ENCODE peak calls at places on chromosomes 3 and 15, in four cellular contexts. One of them, this sample, is unnamed. For H3K4me1, the result is how much of the 10 kb centered on the place peaks cover.

GRCh38 chr3:67655364-67656121 is 1.1 kb upstream of the SUCLG2 start:
- DNase-seq in GM12878: peak
- DNase-seq in H1: no peak
- DNase-seq in K562: no peak
- DNase-seq in this sample: no peak

GRCh38 chr15:36449084-36449661 is 130.3 kb upstream of the CDIN1 start:
- DNase-seq in GM12878: no peak
- DNase-seq in H1: no peak
- DNase-seq in K562: peak
- DNase-seq in this sample: peak

GRCh38 chr15:69604050-69604378 is 151.4 kb downstream of the RPLP1 start:
- DNase-seq in GM12878: no peak
- DNase-seq in H1: no peak
- DNase-seq in K562: no peak
- DNase-seq in this sample: peak

GRCh38 chr15:96894669-96895068 is 564.2 kb downstream of the NR2F2 start:
- DNase-seq in GM12878: no peak
- DNase-seq in H1: no peak
- DNase-seq in K562: no peak
- DNase-seq in this sample: no peak

GRCh38 chr15:100842756-100843730 is 36.6 kb upstream of the ALDH1A3 start:
- DNase-seq in GM12878: no peak
- DNase-seq in H1: no peak
- DNase-seq in K562: no peak
- DNase-seq in this sample: no peak

GRCh38 chr3:155785662-155786295 is 20.3 kb downstream of the C3orf33 start:
- DNase-seq in GM12878: no peak
- DNase-seq in H1: no peak
- DNase-seq in K562: no peak
- DNase-seq in this sample: no peak

GRCh38 chr15:63234479-63234878 is 42.9 kb upstream of the APH1B start:
- DNase-seq in GM12878: no peak
- DNase-seq in H1: no peak
- DNase-seq in K562: no peak
- DNase-seq in this sample: peak

GRCh38 chr3:195889843-195890407 is 18.4 kb downstream of the TNK2 start:
- DNase-seq in GM12878: no peak
- DNase-seq in H1: no peak
- DNase-seq in K562: no peak
- DNase-seq in this sample: peak

GRCh38 chr15:40454904-40455391 is 14.2 kb downstream of the BAHD1 start:
- DNase-seq in GM12878: no peak
- DNase-seq in H1: no peak
- DNase-seq in K562: no peak
- DNase-seq in this sample: no peak

GRCh38 chr3:100516843-100517242 is 24.4 kb downstream of the TMEM45A start:
- DNase-seq in GM12878: no peak
- DNase-seq in H1: no peak
- DNase-seq in K562: no peak
- DNase-seq in this sample: no peak

GRCh38 chr3:101849714-101850326 is 506 bp downstream of the NFKBIZ start:
- DNase-seq in GM12878: no peak
- DNase-seq in H1: no peak
- DNase-seq in K562: peak
- DNase-seq in this sample: peak

GRCh38 chr3:44065741-44066140 is 175.9 kb upstream of the TOPAZ1 start:
- DNase-seq in GM12878: no peak
- DNase-seq in H1: no peak
- DNase-seq in K562: no peak
- DNase-seq in this sample: peak

GRCh38 chr3:18046131-18046530 is 303.7 kb upstream of the TBC1D5 start:
- DNase-seq in GM12878: no peak
- DNase-seq in H1: no peak
- DNase-seq in K562: no peak
- DNase-seq in this sample: no peak

GRCh38 chr3:4751057-4752051 is 227.9 kb upstream of the BHLHE40 start:
- DNase-seq in GM12878: no peak
- DNase-seq in H1: no peak
- DNase-seq in K562: no peak
- DNase-seq in this sample: no peak

GRCh38 chr3:81910244-81910852 is 148.9 kb upstream of the GBE1 start:
- DNase-seq in GM12878: peak
- DNase-seq in H1: no peak
- DNase-seq in K562: peak
- DNase-seq in this sample: peak

GRCh38 chr15:89566141-89566540 is 9.1 kb upstream of the TICRR start:
- DNase-seq in GM12878: no peak
- DNase-seq in H1: no peak
- DNase-seq in K562: no peak
- DNase-seq in this sample: peak

GRCh38 chr3:179801831-179802230 is 149.0 kb downstream of the USP13 start:
- DNase-seq in GM12878: no peak
- DNase-seq in H1: no peak
- DNase-seq in K562: no peak
- DNase-seq in this sample: no peak

GRCh38 chr3:168341192-168341816 is 245.6 kb upstream of the GOLIM4 start:
- DNase-seq in GM12878: no peak
- DNase-seq in H1: no peak
- DNase-seq in K562: no peak
- DNase-seq in this sample: no peak

GRCh38 chr3:98770261-98771039 is 7.3 kb downstream of the ST3GAL6 start:
- DNase-seq in GM12878: peak
- DNase-seq in H1: no peak
- DNase-seq in K562: no peak
- DNase-seq in this sample: no peak

GRCh38 chr3:109994853-109995252 is 657.5 kb upstream of the DPPA4 start:
- DNase-seq in GM12878: no peak
- DNase-seq in H1: no peak
- DNase-seq in K562: no peak
- DNase-seq in this sample: no peak

GRCh38 chr3:157204431-157204830 is 44.5 kb upstream of the CCNL1 start:
- DNase-seq in GM12878: no peak
- DNase-seq in H1: no peak
- DNase-seq in K562: no peak
- DNase-seq in this sample: peak

GRCh38 chr3:39189648-39190269 is 2.6 kb downstream of the XIRP1 start:
- DNase-seq in GM12878: peak
- DNase-seq in H1: no peak
- DNase-seq in K562: peak
- DNase-seq in this sample: peak

GRCh38 chr3:37243811-37244748 is 69.7 kb upstream of the LRRFIP2 start:
- DNase-seq in GM12878: no peak
- DNase-seq in H1: no peak
- DNase-seq in K562: peak
- DNase-seq in this sample: peak

GRCh38 chr15:56428821-56429458 is 36.0 kb downstream of the MNS1 start:
- DNase-seq in GM12878: peak
- DNase-seq in H1: no peak
- DNase-seq in K562: peak
- DNase-seq in this sample: peak
- TF ChIP-seq CREB1 in GM12878: no peak
- TF ChIP-seq CREB1 in H1: no peak
- TF ChIP-seq CREB1 in K562: no peak
- TF ChIP-seq CREB1 in this sample: no peak

GRCh38 chr15:48063411-48063985 is 57.3 kb upstream of the SLC24A5 start:
- DNase-seq in GM12878: no peak
- DNase-seq in H1: no peak
- DNase-seq in K562: no peak
- DNase-seq in this sample: peak

GRCh38 chr15:48060396-48060795 is 60.4 kb upstream of the SLC24A5 start:
- DNase-seq in GM12878: no peak
- DNase-seq in H1: no peak
- DNase-seq in K562: no peak
- DNase-seq in this sample: no peak

GRCh38 chr15:48061588-48061987 is 59.2 kb upstream of the SLC24A5 start:
- DNase-seq in GM12878: no peak
- DNase-seq in H1: no peak
- DNase-seq in K562: no peak
- DNase-seq in this sample: no peak

GRCh38 chr15:48064435-48064834 is 56.4 kb upstream of the SLC24A5 start:
- DNase-seq in GM12878: no peak
- DNase-seq in H1: no peak
- DNase-seq in K562: no peak
- DNase-seq in this sample: no peak

GRCh38 chr15:48062476-48062875 is 58.3 kb upstream of the SLC24A5 start:
- DNase-seq in GM12878: no peak
- DNase-seq in H1: no peak
- DNase-seq in K562: no peak
- DNase-seq in this sample: no peak
- H3K4me2 ChIP-seq in GM12878: no peak
- H3K4me2 ChIP-seq in H1: no peak
- H3K4me2 ChIP-seq in K562: no peak
- H3K4me2 ChIP-seq in this sample: no peak

GRCh38 chr15:52651114-52651513 is 28.1 kb downstream of the ATOSA start:
- DNase-seq in GM12878: no peak
- DNase-seq in H1: no peak
- DNase-seq in K562: no peak
- DNase-seq in this sample: no peak

GRCh38 chr15:52651868-52652267 is 27.3 kb downstream of the ATOSA start:
- DNase-seq in GM12878: no peak
- DNase-seq in H1: peak
- DNase-seq in K562: peak
- DNase-seq in this sample: peak

GRCh38 chr15:52652286-52652685 is 26.9 kb downstream of the ATOSA start:
- DNase-seq in GM12878: no peak
- DNase-seq in H1: no peak
- DNase-seq in K562: no peak
- DNase-seq in this sample: no peak

GRCh38 chr15:52653451-52653964 is 25.7 kb downstream of the ATOSA start:
- DNase-seq in GM12878: no peak
- DNase-seq in H1: no peak
- DNase-seq in K562: no peak
- DNase-seq in this sample: peak

GRCh38 chr15:52652984-52653383 is 26.2 kb downstream of the ATOSA start:
- DNase-seq in GM12878: no peak
- DNase-seq in H1: no peak
- DNase-seq in K562: no peak
- DNase-seq in this sample: no peak
- H3K4me1 ChIP-seq in GM12878: under half
- H3K4me1 ChIP-seq in H1: under half
- H3K4me1 ChIP-seq in K562: under half
- H3K4me1 ChIP-seq in this sample: under half

GRCh38 chr15:33098082-33099058 is 96.1 kb downstream of the FMN1 start:
- DNase-seq in GM12878: no peak
- DNase-seq in H1: no peak
- DNase-seq in K562: no peak
- DNase-seq in this sample: no peak
- TF ChIP-seq CREB1 in GM12878: no peak
- TF ChIP-seq CREB1 in H1: no peak
- TF ChIP-seq CREB1 in K562: no peak
- TF ChIP-seq CREB1 in this sample: no peak

GRCh38 chr3:19798324-19798723 is 135.7 kb downstream of the EFHB start:
- DNase-seq in GM12878: no peak
- DNase-seq in H1: no peak
- DNase-seq in K562: no peak
- DNase-seq in this sample: no peak
- H3K4me2 ChIP-seq in GM12878: no peak
- H3K4me2 ChIP-seq in H1: no peak
- H3K4me2 ChIP-seq in K562: no peak
- H3K4me2 ChIP-seq in this sample: no peak

DNA sequence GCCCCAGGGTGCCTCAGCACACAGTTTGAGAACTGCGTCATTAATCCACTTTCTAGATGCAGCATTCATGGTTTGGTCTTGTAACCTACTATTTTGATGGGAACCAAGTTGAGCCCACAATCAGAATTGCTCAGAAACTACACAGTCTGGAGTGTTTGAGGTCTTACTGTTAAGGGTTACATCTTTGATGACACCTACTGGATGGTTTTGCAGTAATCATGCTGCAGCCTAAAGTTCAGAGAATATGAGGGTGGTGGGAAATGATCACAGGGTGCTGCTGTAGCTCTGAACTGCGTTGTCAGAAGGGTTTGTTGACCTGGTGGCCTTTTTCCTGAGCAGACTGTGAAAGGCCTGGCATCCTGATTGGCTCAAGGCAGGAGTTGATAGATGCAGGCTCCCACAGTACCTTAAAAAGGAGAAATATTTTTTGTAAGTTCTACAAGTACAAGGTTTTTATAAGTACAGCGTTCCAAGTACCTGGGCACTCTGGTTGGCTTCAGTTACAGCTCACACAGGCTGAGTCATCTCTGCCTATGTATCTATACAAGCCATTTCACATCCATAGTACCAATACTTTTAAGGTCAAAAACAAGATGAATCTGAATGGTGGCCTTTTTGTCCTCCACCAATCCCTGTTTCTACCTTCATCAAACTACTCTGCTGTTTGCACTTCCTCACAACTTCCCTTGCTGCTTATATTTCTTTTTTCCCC is 60.5 kb upstream of the ACKR4 start:
- DNase-seq in GM12878: no peak
- DNase-seq in H1: no peak
- DNase-seq in K562: no peak
- DNase-seq in this sample: no peak
- H3K4me1 ChIP-seq in GM12878: under half
- H3K4me1 ChIP-seq in H1: under half
- H3K4me1 ChIP-seq in K562: under half
- H3K4me1 ChIP-seq in this sample: under half

DNA sequence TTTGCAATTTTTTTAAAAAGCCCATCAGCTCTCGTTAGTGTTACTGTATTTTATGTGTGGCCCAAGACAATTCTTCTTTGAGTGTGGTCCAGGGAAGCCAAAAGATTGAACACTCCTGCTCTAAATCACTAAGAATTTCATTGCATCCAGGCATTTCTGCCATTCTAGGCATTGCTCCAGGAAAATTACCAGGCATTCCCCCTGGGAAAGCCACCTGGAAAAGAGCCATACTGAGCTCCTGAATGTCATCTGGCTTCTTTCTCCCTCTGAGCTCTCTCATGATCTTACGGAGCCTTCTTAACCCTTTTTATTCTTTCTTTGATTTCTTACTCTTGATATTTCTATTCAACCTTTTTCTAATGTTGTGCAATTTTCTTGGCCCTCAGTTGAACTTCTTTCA is 202.2 kb downstream of the DOCK3 start:
- DNase-seq in GM12878: no peak
- DNase-seq in H1: no peak
- DNase-seq in K562: no peak
- DNase-seq in this sample: no peak
- TF ChIP-seq CREB1 in GM12878: no peak
- TF ChIP-seq CREB1 in H1: no peak
- TF ChIP-seq CREB1 in K562: no peak
- TF ChIP-seq CREB1 in this sample: no peak

This sample was measured in GM23338.